ENCODE peak calls at places on chromosomes 11 and 22, in eight cellular contexts. F is A549; H is CD8-positive, alpha-beta memory T cell; J is ascending aorta; G is left lung; S is uterus; V is body of pancreas; D is endothelial cell of umbilical vein. Q is an unnamed sample.
A peak's percentile ranks its signal among the peaks of the same experiment; 100 is the strongest.

GRCh38 chr11:46246514-46246913 is 30.9 kb upstream of the CREB3L1 start:
- DNase-seq in D (no peak), H (no peak), J (peak; percentile 59), G (no peak), F (no peak), V (no peak), S (no peak), Q (no peak)

GRCh38 chr11:130473056-130473794 is 24.8 kb downstream of the ADAMTS15 start:
- DNase-seq in D (no peak), S (no peak), V (no peak), J (peak; percentile 64), H (no peak), G (no peak), F (no peak), Q (no peak)

GRCh38 chr11:73189315-73189714 is 28.8 kb upstream of the P2RY2 start:
- DNase-seq in D (no peak), J (peak; percentile 72), H (no peak), F (no peak), G (peak; percentile 88), S (no peak), V (no peak), Q (no peak)

GRCh38 chr11:76824083-76824939 is 36.4 kb upstream of the ACER3 start:
- DNase-seq in V (no peak), S (no peak), J (no peak), F (peak; percentile 65), H (no peak), D (peak; percentile 78), G (no peak), Q (peak; percentile 71)

GRCh38 chr11:68441466-68442230 is 18.9 kb upstream of the PPP6R3 start:
- DNase-seq in D (no peak), V (no peak), S (no peak), J (no peak), F (no peak), G (peak; percentile 32), H (no peak), Q (no peak)

GRCh38 chr11:36292311-36292722 is 3.1 kb upstream of the COMMD9 start:
- DNase-seq in S (no peak), H (peak; percentile 41), J (no peak), G (no peak), F (peak; percentile 35), D (peak; percentile 46), V (no peak), Q (peak; percentile 43)

GRCh38 chr22:47053865-47054185 is 291.4 kb downstream of the TBC1D22A start:
- DNase-seq in D (peak; percentile 39), H (no peak), V (no peak), S (no peak), J (no peak), F (no peak), G (peak; percentile 55), Q (no peak)

GRCh38 chr11:95520765-95521542 is 268.6 kb downstream of the FAM76B start:
- DNase-seq in H (no peak), D (no peak), F (peak; percentile 57), V (no peak), S (no peak), J (no peak), G (no peak), Q (no peak)

GRCh38 chr11:30487200-30487898 is 98.8 kb downstream of the MPPED2 start:
- DNase-seq in G (no peak), V (no peak), J (peak; percentile 67), F (no peak), H (no peak), D (no peak), S (no peak), Q (no peak)

GRCh38 chr22:39940757-39941305 is 19.4 kb upstream of the TMA7B start:
- DNase-seq in V (no peak), S (no peak), G (no peak), D (no peak), H (peak; percentile 51), J (no peak), F (no peak), Q (peak; percentile 83)

GRCh38 chr11:128194226-128194625 is 393.1 kb downstream of the ETS1 start:
- DNase-seq in V (no peak), S (no peak), D (peak; percentile 21), F (no peak), G (no peak), J (no peak), H (no peak), Q (no peak)

GRCh38 chr22:37764622-37765021 is 43.1 kb upstream of the GCAT start:
- DNase-seq in V (no peak), H (no peak), G (no peak), J (no peak), S (no peak), F (no peak), D (no peak), Q (no peak)

GRCh38 chr11:9862981-9863380 is 199.1 kb downstream of the SWAP70 start:
- DNase-seq in V (no peak), H (no peak), J (no peak), G (no peak), S (no peak), D (peak; percentile 90), F (peak; percentile 35), Q (no peak)

GRCh38 chr22:41075946-41076345 is 16.4 kb upstream of the EP300 start:
- DNase-seq in J (no peak), F (no peak), S (no peak), D (no peak), V (no peak), G (no peak), H (no peak), Q (no peak)

GRCh38 chr11:8083871-8084281 is 2.9 kb downstream of the TUB start:
- DNase-seq in H (no peak), F (no peak), V (no peak), J (no peak), S (no peak), D (no peak), G (no peak), Q (no peak)
- H3K4me1 ChIP-seq in H (no peaks in the 10 kb centered on the region), F (peaks cover 6% of the 10 kb centered on the region), V (peaks cover 9% of the 10 kb centered on the region), J (peaks cover 18% of the 10 kb centered on the region), S (peaks cover 17% of the 10 kb centered on the region), D (peaks cover 6% of the 10 kb centered on the region), G (no peaks in the 10 kb centered on the region), Q (peaks cover 5% of the 10 kb centered on the region)

GRCh38 chr11:64051297-64051696 is 15.6 kb downstream of the FLRT1 start:
- DNase-seq in V (no peak), G (no peak), J (no peak), D (no peak), S (no peak), H (no peak), F (no peak), Q (no peak)

GRCh38 chr11:64049509-64049908 is 13.8 kb downstream of the FLRT1 start:
- DNase-seq in D (no peak), F (no peak), G (no peak), H (no peak), V (no peak), S (no peak), J (no peak), Q (no peak)

GRCh38 chr11:64045700-64046099 is 10.0 kb downstream of the FLRT1 start:
- DNase-seq in V (no peak), D (no peak), S (no peak), F (no peak), G (no peak), H (no peak), J (no peak), Q (no peak)

GRCh38 chr11:64044730-64045386 is 9.1 kb downstream of the FLRT1 start:
- DNase-seq in D (no peak), G (no peak), J (no peak), V (no peak), F (no peak), S (no peak), H (no peak), Q (no peak)

GRCh38 chr11:64048042-64048854 is 12.5 kb downstream of the FLRT1 start:
- DNase-seq in F (no peak), G (no peak), H (no peak), S (no peak), J (no peak), V (no peak), D (no peak), Q (no peak)
- H3K27ac ChIP-seq in F (no peak overlapping the region), G (no peak overlapping the region), H (no peak overlapping the region), S (no peak overlapping the region), J (no peak overlapping the region), V (no peak overlapping the region), D (no peak overlapping the region), Q (no peak overlapping the region)

GRCh38 chr11:33670250-33671011 is 30.2 kb downstream of the C11orf91 start:
- DNase-seq in D (peak; percentile 12), G (no peak), S (no peak), V (no peak), F (no peak), J (no peak), H (no peak), Q (peak; percentile 9)

GRCh38 chr11:33668468-33668825 is 32.2 kb downstream of the C11orf91 start:
- DNase-seq in D (no peak), G (no peak), F (no peak), V (no peak), H (no peak), S (no peak), J (no peak), Q (no peak)

GRCh38 chr11:33667819-33668467 is 32.7 kb downstream of the C11orf91 start:
- DNase-seq in J (no peak), H (no peak), S (no peak), G (no peak), F (no peak), V (no peak), D (no peak), Q (no peak)

GRCh38 chr11:33668951-33669596 is 31.6 kb downstream of the C11orf91 start:
- DNase-seq in H (no peak), G (no peak), S (no peak), D (no peak), F (no peak), J (no peak), V (no peak), Q (no peak)

DNA sequence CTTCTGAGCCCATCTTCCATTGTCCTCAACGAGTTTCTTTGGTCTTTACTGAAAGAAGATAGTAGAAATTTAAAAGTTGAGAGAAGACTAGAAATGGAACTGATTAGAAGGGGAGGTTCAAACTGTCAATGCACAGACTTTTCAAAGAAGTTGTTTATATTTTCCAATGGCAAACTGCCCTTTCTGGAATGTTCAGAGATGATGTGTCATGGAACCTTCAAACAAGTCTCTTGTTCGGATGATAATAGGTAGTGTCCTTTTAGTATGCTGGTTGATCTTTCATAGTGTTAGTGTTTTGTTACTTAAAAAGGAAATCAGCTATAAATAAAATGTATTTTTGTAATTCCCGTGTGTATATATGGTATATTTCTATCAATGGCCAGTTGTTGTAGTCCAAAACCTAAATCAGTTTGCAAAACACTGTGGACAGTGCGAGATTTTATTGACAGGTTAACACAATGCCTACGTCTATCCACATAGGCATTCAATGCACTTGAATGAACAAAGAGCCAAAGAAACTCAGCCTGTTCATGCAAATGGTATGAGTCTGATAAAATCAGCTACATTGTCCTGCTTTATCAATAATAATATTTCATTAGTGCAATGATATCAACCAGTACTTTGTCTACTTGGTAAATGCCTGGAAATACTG is 30.9 kb downstream of the C11orf91 start:
- DNase-seq in G (no peak), D (no peak), S (no peak), F (no peak), J (no peak), H (no peak), V (no peak), Q (no peak)
- H3K4me3 ChIP-seq in G (no peak overlapping the region), D (no peak overlapping the region), S (no peak overlapping the region), F (no peak overlapping the region), J (no peak overlapping the region), H (no peak overlapping the region), V (no peak overlapping the region), Q (no peak overlapping the region)

DNA sequence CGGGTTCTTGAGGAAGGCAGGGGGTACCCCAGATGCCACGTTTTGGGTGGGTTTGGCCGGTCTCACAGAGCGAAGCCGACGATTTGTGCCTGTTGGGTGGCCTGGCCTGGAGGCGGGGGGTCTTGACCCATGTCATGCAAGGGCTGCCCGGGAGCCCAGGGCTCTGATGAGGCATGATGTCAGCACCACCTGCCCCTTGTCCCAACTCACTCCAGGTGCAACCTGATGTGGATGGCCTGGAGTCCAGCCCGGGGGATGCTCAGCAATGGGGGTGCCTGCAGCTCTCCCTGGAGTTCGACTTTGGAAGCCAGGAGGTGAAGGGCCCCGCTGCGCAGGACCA is 851 bp downstream of the SYT8 start:
- DNase-seq in D (no peak), F (no peak), V (peak; percentile 9), J (no peak), G (no peak), H (no peak), S (no peak), Q (no peak)
- H3K4me1 ChIP-seq in D (no peaks in the 10 kb centered on the region), F (peaks cover 38% of the 10 kb centered on the region), V (peaks cover 77% of the 10 kb centered on the region), J (peaks cover 17% of the 10 kb centered on the region), G (peaks cover 9% of the 10 kb centered on the region), H (peaks cover 13% of the 10 kb centered on the region), S (no peaks in the 10 kb centered on the region), Q (peaks cover 32% of the 10 kb centered on the region)

Q was measured in CD4-positive, CD25-positive, alpha-beta regulatory T cell.